ENCODE peak calls at places on chromosomes 3 and 15, in six cellular contexts. D is RWPE2; M is effector CD4-positive, alpha-beta T cell; B is BE2C; K is Right ventricle myocardium superior; Q is breast epithelium. O is an unnamed sample.

GRCh38 chr3:186421946-186422345 is 59.9 kb upstream of the DGKG start:
- DNase-seq in D (no peak), M (no peak), B (no peak), K (no peak), Q (no peak), O (no peak)

GRCh38 chr3:56467801-56468183 is 475 bp downstream of the ERC2 start:
- DNase-seq in D (no peak), M (no peak), B (no peak), K (no peak), Q (no peak), O (no peak)

GRCh38 chr3:132606085-132606484 is 9.0 kb downstream of the ACKR4 start:
- DNase-seq in D (no peak), M (no peak), B (no peak), K (no peak), Q (no peak), O (no peak)

GRCh38 chr3:127452321-127452821 is 138.2 kb downstream of the TPRA1 start:
- DNase-seq in D (peak), M (no peak), B (peak), K (no peak), Q (peak), O (peak)

GRCh38 chr3:65178703-65179102 is 490.9 kb upstream of the ADAMTS9 start:
- DNase-seq in D (no peak), M (no peak), B (peak), K (no peak), Q (no peak), O (no peak)

GRCh38 chr15:92811514-92811913 is 88.6 kb upstream of the CHD2 start:
- DNase-seq in D (peak), M (no peak), B (no peak), K (no peak), Q (no peak), O (no peak)

GRCh38 chr15:90956551-90957104 is 1.9 kb downstream of the RCCD1 start:
- DNase-seq in D (no peak), M (peak), B (peak), K (peak), Q (peak), O (peak)

GRCh38 chr15:62966294-62966693 is 76.3 kb upstream of the TPM1 start:
- DNase-seq in D (no peak), M (no peak), B (no peak), K (no peak), Q (no peak), O (no peak)

GRCh38 chr15:89654311-89654761 is 931 bp downstream of the KIF7 start:
- DNase-seq in D (peak), M (no peak), B (no peak), K (no peak), Q (peak), O (no peak)

GRCh38 chr3:71305246-71306206 is 278.0 kb downstream of the FOXP1 start:
- DNase-seq in D (no peak), M (no peak), B (no peak), K (peak), Q (no peak), O (no peak)

O was measured in activated B cell treated with CpG ODN at 0.5 μM for 24 hours.